ENCODE peak calls at places on chromosomes 12 and 14, in four cellular contexts. One of them, this sample, is unnamed. For H3K36me3 and H3K27me3, the result is how much of the 10 kb centered on the place peaks cover.

GRCh38 chr14:104557766-104558165 is 21.8 kb upstream of the C14orf180 start:
- DNase-seq in adrenal gland: no peak
- DNase-seq in GM23248: no peak
- DNase-seq in Peyer's patch: no peak
- DNase-seq in this sample: no peak

GRCh38 chr14:100078997-100079561 is 13.9 kb downstream of the EVL start:
- DNase-seq in adrenal gland: no peak
- DNase-seq in Peyer's patch: peak
- DNase-seq in GM23248: peak
- DNase-seq in this sample: peak

GRCh38 chr12:52279683-52280318 is 5.4 kb downstream of the KRT86 start:
- DNase-seq in Peyer's patch: peak
- DNase-seq in adrenal gland: no peak
- DNase-seq in GM23248: peak
- DNase-seq in this sample: no peak

GRCh38 chr12:5439333-5439732 is 7.4 kb downstream of the NTF3 start:
- DNase-seq in Peyer's patch: no peak
- DNase-seq in GM23248: no peak
- DNase-seq in adrenal gland: no peak
- DNase-seq in this sample: no peak

GRCh38 chr14:89755816-89756215 is 198.7 kb downstream of the EFCAB11 start:
- DNase-seq in Peyer's patch: no peak
- DNase-seq in adrenal gland: no peak
- DNase-seq in GM23248: no peak
- DNase-seq in this sample: no peak

GRCh38 chr12:62963642-62964041 is 28.7 kb upstream of the PPM1H start:
- DNase-seq in GM23248: no peak
- DNase-seq in adrenal gland: no peak
- DNase-seq in Peyer's patch: no peak
- DNase-seq in this sample: no peak

GRCh38 chr12:113249546-113249945 is 28.3 kb downstream of the TPCN1 start:
- DNase-seq in Peyer's patch: no peak
- DNase-seq in adrenal gland: no peak
- DNase-seq in GM23248: no peak
- DNase-seq in this sample: no peak

GRCh38 chr12:19021646-19022045 is 107.9 kb upstream of the PLEKHA5 start:
- DNase-seq in adrenal gland: no peak
- DNase-seq in GM23248: no peak
- DNase-seq in Peyer's patch: no peak
- DNase-seq in this sample: no peak

GRCh38 chr14:68653754-68654153 is 139.1 kb downstream of the ZFP36L1 start:
- DNase-seq in adrenal gland: peak
- DNase-seq in GM23248: no peak
- DNase-seq in Peyer's patch: no peak
- DNase-seq in this sample: no peak

GRCh38 chr12:56001446-56002100 is 4.5 kb downstream of the SUOX start:
- DNase-seq in GM23248: no peak
- DNase-seq in Peyer's patch: no peak
- DNase-seq in adrenal gland: no peak
- DNase-seq in this sample: no peak

GRCh38 chr14:38210168-38210567 is 2.5 kb downstream of the SSTR1 start:
- DNase-seq in Peyer's patch: no peak
- DNase-seq in GM23248: peak
- DNase-seq in adrenal gland: no peak
- DNase-seq in this sample: peak

GRCh38 chr12:31029916-31030562 is 43.6 kb upstream of the DDX11 start:
- DNase-seq in GM23248: no peak
- DNase-seq in Peyer's patch: no peak
- DNase-seq in adrenal gland: peak
- DNase-seq in this sample: no peak

GRCh38 chr14:76011959-76012802 is 26.6 kb downstream of the IFT43 start:
- DNase-seq in Peyer's patch: no peak
- DNase-seq in GM23248: no peak
- DNase-seq in adrenal gland: peak
- DNase-seq in this sample: no peak

GRCh38 chr14:76006253-76006652 is 20.7 kb downstream of the IFT43 start:
- DNase-seq in GM23248: no peak
- DNase-seq in Peyer's patch: no peak
- DNase-seq in adrenal gland: no peak
- DNase-seq in this sample: no peak

DNA sequence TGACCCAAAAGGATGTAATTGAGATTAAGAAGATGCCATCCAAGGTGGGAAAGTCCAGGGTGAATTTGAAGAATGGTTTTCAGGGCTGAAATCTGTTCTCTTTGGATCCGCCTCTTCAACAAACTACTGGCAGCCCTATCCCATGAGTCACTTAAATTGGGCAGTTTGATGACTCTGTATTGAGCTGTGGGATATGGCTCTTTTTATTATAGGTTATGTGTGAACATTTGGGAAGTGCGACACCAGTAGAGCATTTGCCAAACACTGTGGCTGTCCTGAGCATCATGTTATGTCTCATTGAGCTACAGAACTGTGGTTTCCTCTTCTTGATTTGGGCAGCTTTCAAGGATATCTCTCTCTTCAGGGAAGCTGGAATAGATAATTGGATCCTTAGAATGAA is 22.3 kb downstream of the IFT43 start:
- DNase-seq in GM23248: peak
- DNase-seq in adrenal gland: no peak
- DNase-seq in Peyer's patch: no peak
- DNase-seq in this sample: peak
- H3K36me3 ChIP-seq in GM23248: under half
- H3K36me3 ChIP-seq in adrenal gland: under half
- H3K36me3 ChIP-seq in Peyer's patch: under half
- H3K36me3 ChIP-seq in this sample: under half

DNA sequence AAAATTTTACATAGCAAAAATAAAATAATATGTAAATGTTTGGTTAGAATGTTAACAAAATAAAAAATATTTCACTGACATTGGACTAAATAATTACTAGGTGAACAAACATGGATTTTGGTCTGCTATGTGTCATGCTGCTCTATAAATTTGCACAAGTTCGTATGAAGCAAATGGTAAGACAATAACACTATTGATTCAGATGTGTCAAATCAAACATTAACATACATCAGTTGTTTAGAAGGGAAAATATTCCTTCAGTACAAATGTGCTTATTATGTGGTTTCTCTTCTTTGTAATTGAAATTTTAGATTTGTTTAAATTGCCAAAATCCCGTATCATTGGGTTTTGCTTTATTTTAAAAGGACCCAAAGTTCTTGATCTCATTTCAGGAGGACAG is 46.9 kb downstream of the PAWR start:
- DNase-seq in adrenal gland: no peak
- DNase-seq in GM23248: no peak
- DNase-seq in Peyer's patch: no peak
- DNase-seq in this sample: no peak
- H3K4me3 ChIP-seq in adrenal gland: no peak
- H3K4me3 ChIP-seq in GM23248: no peak
- H3K4me3 ChIP-seq in Peyer's patch: no peak
- H3K4me3 ChIP-seq in this sample: no peak

DNA sequence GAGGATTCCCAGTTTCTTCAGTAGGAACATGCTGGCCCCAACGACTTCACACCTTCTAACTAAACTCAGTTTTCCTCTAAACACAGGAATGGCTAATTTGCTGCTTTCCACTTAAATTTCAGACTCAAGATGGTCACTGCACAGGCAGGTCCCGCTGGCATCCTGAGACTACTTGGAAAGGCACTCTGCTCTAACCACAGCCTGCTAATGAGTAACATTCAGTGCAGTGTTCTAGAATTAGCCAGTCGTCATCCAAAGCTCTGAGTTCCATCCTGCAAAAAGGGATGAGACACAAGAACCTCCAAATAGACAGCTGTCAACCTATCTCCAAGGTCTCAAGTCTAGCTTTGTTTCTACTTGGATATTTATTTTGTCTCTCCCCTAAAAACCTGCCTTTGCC is 6.0 kb downstream of the CCDC92 start:
- DNase-seq in Peyer's patch: no peak
- DNase-seq in GM23248: peak
- DNase-seq in adrenal gland: no peak
- DNase-seq in this sample: peak
- H3K27me3 ChIP-seq in Peyer's patch: under half
- H3K27me3 ChIP-seq in GM23248: under half
- H3K27me3 ChIP-seq in adrenal gland: under half
- H3K27me3 ChIP-seq in this sample: under half

GRCh38 chr12:122609696-122610095 is 82.6 kb downstream of the KNTC1 start:
- DNase-seq in adrenal gland: no peak
- DNase-seq in GM23248: no peak
- DNase-seq in Peyer's patch: no peak
- DNase-seq in this sample: no peak

GRCh38 chr12:122615780-122616179 is 87.4 kb downstream of the HCAR2 start:
- DNase-seq in GM23248: no peak
- DNase-seq in Peyer's patch: no peak
- DNase-seq in adrenal gland: no peak
- DNase-seq in this sample: no peak

GRCh38 chr12:122610911-122611310 is 83.9 kb downstream of the KNTC1 start:
- DNase-seq in Peyer's patch: no peak
- DNase-seq in GM23248: no peak
- DNase-seq in adrenal gland: no peak
- DNase-seq in this sample: no peak

GRCh38 chr12:122614839-122615238 is 87.8 kb downstream of the KNTC1 start:
- DNase-seq in GM23248: peak
- DNase-seq in adrenal gland: no peak
- DNase-seq in Peyer's patch: no peak
- DNase-seq in this sample: no peak
- H3K36me3 ChIP-seq in GM23248: under half
- H3K36me3 ChIP-seq in adrenal gland: under half
- H3K36me3 ChIP-seq in Peyer's patch: under half
- H3K36me3 ChIP-seq in this sample: half or more

DNA sequence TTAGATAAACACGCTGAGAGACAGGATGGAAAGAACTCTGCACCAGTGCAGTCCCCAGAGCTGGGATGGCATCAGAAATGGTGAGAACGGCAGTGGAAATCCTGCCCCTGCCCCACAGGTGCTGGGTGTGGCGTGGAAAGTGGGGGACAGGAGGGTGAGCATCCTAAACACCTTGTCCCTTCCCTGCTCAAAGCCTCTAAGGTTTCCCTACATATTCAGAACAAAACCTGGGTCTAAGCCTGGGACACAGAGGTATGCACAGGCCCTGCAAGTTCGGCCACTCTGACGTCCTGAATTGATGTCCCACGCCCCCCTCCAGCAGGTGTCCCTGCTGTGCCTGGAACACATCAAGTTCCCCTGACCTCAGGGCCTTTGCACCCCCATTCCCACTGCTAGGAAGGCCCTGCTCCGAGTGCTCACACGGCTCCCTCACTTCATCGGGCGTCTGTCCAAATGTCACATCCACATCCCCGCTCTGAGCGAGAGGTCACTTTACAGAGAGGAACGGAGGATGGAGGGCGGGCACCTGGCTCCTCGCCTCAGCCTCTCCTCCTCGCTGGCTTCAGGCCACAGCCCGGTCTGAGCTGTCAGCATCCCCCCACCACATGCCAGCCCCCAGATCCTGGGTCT is 38.5 kb upstream of the SFSWAP start:
- DNase-seq in adrenal gland: peak
- DNase-seq in Peyer's patch: no peak
- DNase-seq in GM23248: no peak
- DNase-seq in this sample: no peak
- H3K4me3 ChIP-seq in adrenal gland: no peak
- H3K4me3 ChIP-seq in Peyer's patch: no peak
- H3K4me3 ChIP-seq in GM23248: no peak
- H3K4me3 ChIP-seq in this sample: no peak

GRCh38 chr12:38507839-38508238 is 191.3 kb downstream of the ALG10B start:
- DNase-seq in adrenal gland: no peak
- DNase-seq in Peyer's patch: no peak
- DNase-seq in GM23248: no peak
- DNase-seq in this sample: no peak
- H3K27me3 ChIP-seq in adrenal gland: under half
- H3K27me3 ChIP-seq in Peyer's patch: under half
- H3K27me3 ChIP-seq in GM23248: under half
- H3K27me3 ChIP-seq in this sample: under half

DNA sequence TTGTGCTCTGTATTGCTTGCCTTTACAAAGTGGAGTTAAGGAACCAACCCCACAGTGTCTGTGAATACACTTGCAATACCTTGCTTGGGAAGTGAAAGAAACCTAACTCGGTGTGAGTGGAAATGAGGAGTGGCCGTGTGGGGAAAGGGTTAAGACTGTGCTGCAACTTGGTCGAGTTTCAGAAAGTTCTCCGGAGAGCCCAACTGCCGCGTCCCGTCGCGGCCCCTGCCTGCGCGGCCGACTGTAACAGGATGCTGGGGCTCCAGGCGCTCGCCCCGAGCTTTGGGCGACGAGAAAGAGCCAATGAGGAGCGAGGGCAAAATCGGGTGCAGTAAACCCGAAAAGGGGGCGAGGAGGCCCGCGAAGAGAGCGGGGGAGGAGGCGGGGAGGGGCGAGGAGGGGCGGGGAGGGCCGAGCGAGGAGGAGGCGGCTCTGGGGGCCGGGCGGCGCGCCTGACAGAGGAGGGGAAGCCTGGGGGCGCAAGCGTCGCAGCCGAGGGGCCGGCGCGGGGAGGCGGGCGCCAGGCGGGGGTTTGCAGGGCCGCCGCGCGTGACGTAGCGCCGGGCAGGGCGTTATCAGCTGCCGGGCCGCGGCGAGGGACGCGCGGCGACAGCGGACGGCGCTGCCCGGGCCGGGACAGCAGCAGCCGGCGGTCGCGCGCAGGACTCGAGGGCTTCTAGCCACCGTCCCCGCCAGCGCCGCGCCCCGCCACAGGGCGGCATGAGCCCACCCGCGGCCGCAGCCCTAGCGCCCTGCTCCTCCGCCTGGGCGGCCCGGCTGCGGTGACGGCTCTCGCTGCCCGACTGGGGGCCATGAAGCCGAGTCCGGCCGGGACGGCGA is at the start of gene DACT1:
- DNase-seq in GM23248: peak
- DNase-seq in adrenal gland: peak
- DNase-seq in Peyer's patch: peak
- DNase-seq in this sample: peak
- H3K36me3 ChIP-seq in GM23248: under half
- H3K36me3 ChIP-seq in adrenal gland: under half
- H3K36me3 ChIP-seq in Peyer's patch: under half
- H3K36me3 ChIP-seq in this sample: under half

DNA sequence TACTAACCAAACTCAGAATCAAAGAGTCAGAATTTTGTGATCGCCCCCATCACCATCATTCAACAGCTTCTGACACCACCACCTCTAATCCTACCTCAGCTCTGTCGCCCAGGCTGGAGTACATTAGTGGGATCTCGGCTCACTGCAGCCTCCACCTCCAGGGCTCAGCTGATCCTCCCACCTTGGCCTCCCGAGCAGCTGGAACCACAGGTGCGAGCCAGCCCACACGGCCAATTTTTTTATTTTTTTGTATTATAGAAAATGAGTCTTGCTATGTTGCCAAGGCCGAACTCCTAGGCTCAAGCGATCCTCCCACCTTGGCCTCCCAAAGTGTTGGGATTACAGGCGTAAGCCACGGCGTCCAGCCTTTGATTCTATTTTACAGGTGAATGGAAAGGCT is 212.6 kb downstream of the GXYLT1 start:
- DNase-seq in GM23248: no peak
- DNase-seq in adrenal gland: no peak
- DNase-seq in Peyer's patch: no peak
- DNase-seq in this sample: no peak
- H3K4me3 ChIP-seq in GM23248: peak
- H3K4me3 ChIP-seq in adrenal gland: peak
- H3K4me3 ChIP-seq in Peyer's patch: peak
- H3K4me3 ChIP-seq in this sample: no peak